ENCODE peak calls at places on chromosome 18, in nine cellular contexts. One of them, this sample, is unnamed. For H3K4me1 and H3K27me3, the result is how much of the 10 kb centered on the place peaks cover.

GRCh38 chr18:44922968-44923367 is 242.3 kb downstream of the SETBP1 start:
- DNase-seq in MM.1S: no peak
- DNase-seq in fibroblast of lung: peak
- DNase-seq in psoas muscle: no peak
- DNase-seq in stomach: no peak
- DNase-seq in IMR-90: no peak
- DNase-seq in aorta: no peak
- DNase-seq in ascending aorta: no peak
- DNase-seq in iPS DF 6.9: no peak
- DNase-seq in this sample: no peak

GRCh38 chr18:78245451-78245850 is 734.2 kb upstream of the SALL3 start:
- DNase-seq in iPS DF 6.9: no peak
- DNase-seq in psoas muscle: no peak
- DNase-seq in aorta: no peak
- DNase-seq in IMR-90: no peak
- DNase-seq in MM.1S: no peak
- DNase-seq in fibroblast of lung: no peak
- DNase-seq in stomach: no peak
- DNase-seq in ascending aorta: no peak
- DNase-seq in this sample: no peak

GRCh38 chr18:62324917-62325805 is at the start of gene TNFRSF11A:
- DNase-seq in fibroblast of lung: no peak
- DNase-seq in ascending aorta: no peak
- DNase-seq in stomach: peak
- DNase-seq in MM.1S: peak
- DNase-seq in psoas muscle: peak
- DNase-seq in iPS DF 6.9: no peak
- DNase-seq in aorta: no peak
- DNase-seq in IMR-90: no peak
- DNase-seq in this sample: peak

GRCh38 chr18:73924316-73924715 is 223.3 kb downstream of the FBXO15 start:
- DNase-seq in MM.1S: no peak
- DNase-seq in stomach: no peak
- DNase-seq in IMR-90: no peak
- DNase-seq in aorta: no peak
- DNase-seq in psoas muscle: no peak
- DNase-seq in ascending aorta: no peak
- DNase-seq in fibroblast of lung: no peak
- DNase-seq in iPS DF 6.9: no peak
- DNase-seq in this sample: no peak

GRCh38 chr18:75784413-75784812 is 356.9 kb upstream of the SMIM21 start:
- DNase-seq in stomach: no peak
- DNase-seq in ascending aorta: no peak
- DNase-seq in IMR-90: no peak
- DNase-seq in psoas muscle: no peak
- DNase-seq in MM.1S: no peak
- DNase-seq in fibroblast of lung: no peak
- DNase-seq in iPS DF 6.9: no peak
- DNase-seq in aorta: no peak
- DNase-seq in this sample: no peak

GRCh38 chr18:49784427-49785185 is 28.7 kb downstream of the ACAA2 start:
- DNase-seq in psoas muscle: no peak
- DNase-seq in stomach: no peak
- DNase-seq in aorta: no peak
- DNase-seq in IMR-90: peak
- DNase-seq in fibroblast of lung: peak
- DNase-seq in ascending aorta: no peak
- DNase-seq in MM.1S: peak
- DNase-seq in iPS DF 6.9: no peak
- DNase-seq in this sample: no peak

GRCh38 chr18:7878265-7879173 is 311.4 kb downstream of the PTPRM start:
- DNase-seq in MM.1S: no peak
- DNase-seq in fibroblast of lung: no peak
- DNase-seq in stomach: no peak
- DNase-seq in psoas muscle: no peak
- DNase-seq in IMR-90: no peak
- DNase-seq in aorta: no peak
- DNase-seq in iPS DF 6.9: no peak
- DNase-seq in ascending aorta: no peak
- DNase-seq in this sample: no peak

GRCh38 chr18:62976227-62976626 is 260.9 kb downstream of the PHLPP1 start:
- DNase-seq in fibroblast of lung: no peak
- DNase-seq in ascending aorta: no peak
- DNase-seq in psoas muscle: no peak
- DNase-seq in IMR-90: no peak
- DNase-seq in iPS DF 6.9: no peak
- DNase-seq in aorta: no peak
- DNase-seq in MM.1S: no peak
- DNase-seq in stomach: peak
- DNase-seq in this sample: no peak

GRCh38 chr18:13406770-13407169 is 188.2 kb downstream of the LDLRAD4 start:
- DNase-seq in psoas muscle: no peak
- DNase-seq in stomach: no peak
- DNase-seq in ascending aorta: peak
- DNase-seq in iPS DF 6.9: no peak
- DNase-seq in MM.1S: no peak
- DNase-seq in IMR-90: no peak
- DNase-seq in fibroblast of lung: no peak
- DNase-seq in aorta: no peak
- DNase-seq in this sample: no peak
- H3K4me3 ChIP-seq in psoas muscle: no peak
- H3K4me3 ChIP-seq in stomach: no peak
- H3K4me3 ChIP-seq in ascending aorta: no peak
- H3K4me3 ChIP-seq in iPS DF 6.9: no peak
- H3K4me3 ChIP-seq in MM.1S: no peak
- H3K4me3 ChIP-seq in IMR-90: no peak
- H3K4me3 ChIP-seq in fibroblast of lung: no peak
- H3K4me3 ChIP-seq in aorta: no peak
- H3K4me3 ChIP-seq in this sample: no peak

DNA sequence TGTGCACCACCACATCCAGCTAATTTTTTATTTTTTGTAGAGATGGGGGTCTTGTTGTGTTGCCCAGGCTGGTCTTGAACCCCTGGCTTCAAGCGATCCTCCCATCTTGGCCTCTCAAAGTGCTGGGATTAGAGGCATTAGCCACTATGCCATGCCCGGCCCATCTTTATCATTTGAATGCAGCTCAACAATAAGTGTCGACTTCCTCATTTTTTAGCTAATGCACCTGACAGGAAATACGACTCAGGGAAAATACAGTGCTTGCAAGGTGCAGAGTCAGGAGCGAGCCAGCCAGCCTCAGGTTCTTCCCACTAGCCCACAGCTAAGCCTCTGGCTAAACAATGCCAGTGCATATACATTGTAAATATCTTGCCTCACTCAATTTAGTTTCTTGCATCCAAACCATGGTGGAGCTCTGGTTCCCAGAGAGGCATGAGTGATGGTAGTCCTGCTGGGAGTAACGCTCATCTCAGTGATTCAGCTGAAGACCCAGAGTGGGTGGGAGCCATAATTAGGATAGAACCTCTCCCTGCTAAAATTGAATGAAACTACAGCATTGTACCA is 135.0 kb downstream of the TGIF1 start:
- DNase-seq in iPS DF 6.9: no peak
- DNase-seq in aorta: no peak
- DNase-seq in ascending aorta: no peak
- DNase-seq in psoas muscle: no peak
- DNase-seq in fibroblast of lung: no peak
- DNase-seq in IMR-90: no peak
- DNase-seq in MM.1S: no peak
- DNase-seq in stomach: no peak
- DNase-seq in this sample: no peak
- H3K4me1 ChIP-seq in iPS DF 6.9: under half
- H3K4me1 ChIP-seq in aorta: under half
- H3K4me1 ChIP-seq in ascending aorta: under half
- H3K4me1 ChIP-seq in psoas muscle: under half
- H3K4me1 ChIP-seq in fibroblast of lung: under half
- H3K4me1 ChIP-seq in IMR-90: under half
- H3K4me1 ChIP-seq in MM.1S: under half
- H3K4me1 ChIP-seq in stomach: under half
- H3K4me1 ChIP-seq in this sample: under half

GRCh38 chr18:21703241-21703820 is 1.2 kb downstream of the ABHD3 start:
- DNase-seq in fibroblast of lung: peak
- DNase-seq in IMR-90: peak
- DNase-seq in iPS DF 6.9: no peak
- DNase-seq in psoas muscle: no peak
- DNase-seq in MM.1S: peak
- DNase-seq in ascending aorta: no peak
- DNase-seq in stomach: peak
- DNase-seq in aorta: no peak
- DNase-seq in this sample: peak
- H3K27me3 ChIP-seq in fibroblast of lung: under half
- H3K27me3 ChIP-seq in IMR-90: under half
- H3K27me3 ChIP-seq in iPS DF 6.9: under half
- H3K27me3 ChIP-seq in psoas muscle: under half
- H3K27me3 ChIP-seq in MM.1S: under half
- H3K27me3 ChIP-seq in ascending aorta: under half
- H3K27me3 ChIP-seq in stomach: under half
- H3K27me3 ChIP-seq in aorta: under half
- H3K27me3 ChIP-seq in this sample: under half

DNA sequence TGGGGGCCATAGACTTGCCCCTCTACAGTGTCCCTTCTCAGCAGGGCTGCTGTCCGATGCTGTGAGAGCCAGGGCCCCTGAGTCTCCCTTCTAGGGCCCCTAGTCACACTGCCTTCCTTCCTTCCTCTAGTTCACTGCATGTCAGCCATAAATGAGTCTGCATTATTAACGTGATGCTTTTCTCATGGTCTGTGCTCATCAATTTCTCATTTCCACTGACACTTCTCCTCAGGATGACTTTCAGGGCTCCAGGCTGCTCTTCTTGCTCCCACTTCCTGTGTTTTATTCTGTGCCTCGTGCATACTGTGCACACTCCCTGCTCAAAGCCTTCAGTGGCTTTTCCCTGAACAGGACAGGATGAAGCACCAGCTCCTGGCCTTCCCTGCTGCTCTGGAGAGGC is 146.5 kb downstream of the FAM210A start:
- DNase-seq in iPS DF 6.9: no peak
- DNase-seq in ascending aorta: no peak
- DNase-seq in stomach: no peak
- DNase-seq in aorta: no peak
- DNase-seq in MM.1S: no peak
- DNase-seq in psoas muscle: no peak
- DNase-seq in fibroblast of lung: no peak
- DNase-seq in IMR-90: no peak
- DNase-seq in this sample: no peak
- H3K4me3 ChIP-seq in iPS DF 6.9: no peak
- H3K4me3 ChIP-seq in ascending aorta: no peak
- H3K4me3 ChIP-seq in stomach: no peak
- H3K4me3 ChIP-seq in aorta: no peak
- H3K4me3 ChIP-seq in MM.1S: no peak
- H3K4me3 ChIP-seq in psoas muscle: no peak
- H3K4me3 ChIP-seq in fibroblast of lung: no peak
- H3K4me3 ChIP-seq in IMR-90: no peak
- H3K4me3 ChIP-seq in this sample: no peak

GRCh38 chr18:79372461-79372860 is 23.3 kb upstream of the NFATC1 start:
- DNase-seq in ascending aorta: no peak
- DNase-seq in MM.1S: no peak
- DNase-seq in psoas muscle: no peak
- DNase-seq in stomach: no peak
- DNase-seq in fibroblast of lung: no peak
- DNase-seq in aorta: no peak
- DNase-seq in iPS DF 6.9: no peak
- DNase-seq in IMR-90: no peak
- DNase-seq in this sample: no peak

GRCh38 chr18:79373736-79374135 is 22.0 kb upstream of the NFATC1 start:
- DNase-seq in ascending aorta: no peak
- DNase-seq in IMR-90: no peak
- DNase-seq in MM.1S: no peak
- DNase-seq in fibroblast of lung: no peak
- DNase-seq in stomach: no peak
- DNase-seq in psoas muscle: no peak
- DNase-seq in aorta: no peak
- DNase-seq in iPS DF 6.9: no peak
- DNase-seq in this sample: no peak

GRCh38 chr18:79374408-79375171 is 21.1 kb upstream of the NFATC1 start:
- DNase-seq in iPS DF 6.9: no peak
- DNase-seq in IMR-90: no peak
- DNase-seq in stomach: no peak
- DNase-seq in ascending aorta: no peak
- DNase-seq in aorta: no peak
- DNase-seq in fibroblast of lung: no peak
- DNase-seq in psoas muscle: no peak
- DNase-seq in MM.1S: no peak
- DNase-seq in this sample: no peak

GRCh38 chr18:79371536-79372210 is 24.1 kb upstream of the NFATC1 start:
- DNase-seq in stomach: no peak
- DNase-seq in iPS DF 6.9: no peak
- DNase-seq in IMR-90: no peak
- DNase-seq in fibroblast of lung: no peak
- DNase-seq in ascending aorta: no peak
- DNase-seq in aorta: no peak
- DNase-seq in MM.1S: no peak
- DNase-seq in psoas muscle: no peak
- DNase-seq in this sample: no peak

GRCh38 chr18:79372991-79373390 is 22.7 kb upstream of the NFATC1 start:
- DNase-seq in aorta: no peak
- DNase-seq in MM.1S: no peak
- DNase-seq in iPS DF 6.9: no peak
- DNase-seq in stomach: no peak
- DNase-seq in fibroblast of lung: no peak
- DNase-seq in psoas muscle: no peak
- DNase-seq in ascending aorta: no peak
- DNase-seq in IMR-90: no peak
- DNase-seq in this sample: no peak
- H3K4me1 ChIP-seq in aorta: under half
- H3K4me1 ChIP-seq in MM.1S: under half
- H3K4me1 ChIP-seq in iPS DF 6.9: under half
- H3K4me1 ChIP-seq in stomach: under half
- H3K4me1 ChIP-seq in fibroblast of lung: under half
- H3K4me1 ChIP-seq in psoas muscle: under half
- H3K4me1 ChIP-seq in ascending aorta: under half
- H3K4me1 ChIP-seq in IMR-90: under half
- H3K4me1 ChIP-seq in this sample: under half

DNA sequence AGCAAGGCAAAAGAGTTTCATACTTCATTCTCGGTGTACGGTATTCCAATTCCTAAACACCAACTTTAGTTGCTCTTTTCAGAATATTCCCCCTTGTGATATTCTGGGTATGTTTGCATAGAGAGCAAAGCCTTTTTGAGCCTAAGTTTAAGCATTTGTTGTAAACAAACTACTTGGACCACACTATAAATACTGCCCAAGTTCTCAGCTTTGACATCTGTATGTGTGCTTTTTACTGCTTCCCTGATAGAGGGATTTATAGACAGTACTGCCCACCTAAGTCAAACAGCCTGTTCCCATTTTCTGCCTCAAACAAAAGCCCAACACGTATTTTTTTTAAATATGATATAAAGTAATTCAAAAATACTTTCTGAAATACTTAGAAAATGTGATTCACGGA is 36.8 kb downstream of the CCBE1 start:
- DNase-seq in fibroblast of lung: no peak
- DNase-seq in IMR-90: no peak
- DNase-seq in stomach: no peak
- DNase-seq in MM.1S: no peak
- DNase-seq in psoas muscle: no peak
- DNase-seq in iPS DF 6.9: no peak
- DNase-seq in ascending aorta: no peak
- DNase-seq in aorta: no peak
- DNase-seq in this sample: no peak
- H3K27me3 ChIP-seq in fibroblast of lung: under half
- H3K27me3 ChIP-seq in IMR-90: under half
- H3K27me3 ChIP-seq in stomach: under half
- H3K27me3 ChIP-seq in MM.1S: under half
- H3K27me3 ChIP-seq in psoas muscle: under half
- H3K27me3 ChIP-seq in iPS DF 6.9: under half
- H3K27me3 ChIP-seq in ascending aorta: under half
- H3K27me3 ChIP-seq in aorta: under half
- H3K27me3 ChIP-seq in this sample: under half

This sample was measured in thyroid gland.